ENCODE peak calls at places on chromosomes 16 and 17, in eight cellular contexts. L, W, X, P, V, S, B and M are unnamed samples. For H3K4me1, the result is how much of the 10 kb centered on the place peaks cover.

GRCh38 chr16:88798772-88799455 is 4.7 kb upstream of the CDT1 start:
- DNase-seq in S (no peak), V (no peak), L (no peak), P (no peak), W (no peak), X (no peak), B (no peak), M (no peak)

GRCh38 chr16:49416276-49416675 is 42.7 kb downstream of the C16orf78 start:
- DNase-seq in S (no peak), W (no peak), B (no peak), P (no peak), X (no peak), L (no peak), V (no peak), M (no peak)

GRCh38 chr17:33811006-33811760 is 443.9 kb upstream of the CCL2 start:
- DNase-seq in L (no peak), X (no peak), V (no peak), P (no peak), S (no peak), W (no peak), B (no peak), M (no peak)

GRCh38 chr17:182164-182751 is 808 bp upstream of the DOC2B start:
- DNase-seq in P (no peak), V (no peak), S (peak), X (no peak), L (no peak), W (no peak), B (no peak), M (no peak)

GRCh38 chr17:57085448-57086068 is 512 bp downstream of the AKAP1 start:
- DNase-seq in X (peak), V (peak), L (peak), P (no peak), S (peak), B (no peak), W (peak), M (peak)

GRCh38 chr16:22317001-22317530 is 19.9 kb downstream of the POLR3E start:
- DNase-seq in B (peak), V (no peak), S (no peak), L (no peak), X (no peak), W (no peak), P (no peak), M (peak)

GRCh38 chr16:52552643-52553042 is 5.7 kb upstream of the TOX3 start:
- DNase-seq in B (no peak), V (no peak), P (no peak), W (no peak), S (no peak), L (no peak), X (no peak), M (no peak)

GRCh38 chr17:77507116-77507885 is 366.5 kb downstream of the SEC14L1 start:
- DNase-seq in P (no peak), W (no peak), B (peak), X (peak), V (no peak), L (peak), S (no peak), M (no peak)

GRCh38 chr16:23754594-23755483 is at the start of gene CHP2:
- DNase-seq in S (no peak), L (no peak), V (no peak), X (peak), B (peak), P (no peak), W (peak), M (no peak)

GRCh38 chr17:15233022-15233805 is 31.9 kb downstream of the PMP22 start:
- DNase-seq in P (no peak), L (no peak), S (no peak), B (no peak), X (no peak), W (no peak), V (no peak), M (no peak)

GRCh38 chr16:48720266-48720665 is 110.3 kb upstream of the N4BP1 start:
- DNase-seq in X (peak), B (no peak), L (no peak), S (no peak), W (no peak), V (no peak), P (no peak), M (no peak)

GRCh38 chr16:35745821-35746248 is 2286.4 kb downstream of the TP53TG3F start:
- DNase-seq in S (no peak), P (no peak), W (no peak), L (no peak), X (no peak), V (no peak), B (peak), M (no peak)

GRCh38 chr16:476039-476438 is 50.6 kb downstream of the RAB11FIP3 start:
- DNase-seq in X (no peak), B (no peak), S (no peak), V (no peak), P (no peak), L (no peak), W (peak), M (no peak)

GRCh38 chr17:79621151-79621940 is 10.5 kb upstream of the RBFOX3 start:
- DNase-seq in W (no peak), P (no peak), S (no peak), L (peak), X (no peak), V (peak), B (no peak), M (no peak)

GRCh38 chr16:2523801-2524231 is 3.6 kb downstream of the AMDHD2 start:
- DNase-seq in X (no peak), V (no peak), B (no peak), W (peak), P (no peak), S (no peak), L (no peak), M (no peak)

GRCh38 chr16:68848786-68849185 is 5.5 kb downstream of the TANGO6 start:
- DNase-seq in P (no peak), S (no peak), L (no peak), V (no peak), X (no peak), W (no peak), B (no peak), M (no peak)

GRCh38 chr16:17105239-17105721 is 365.5 kb downstream of the XYLT1 start:
- DNase-seq in S (no peak), L (no peak), V (no peak), W (no peak), B (no peak), X (no peak), P (no peak), M (no peak)

GRCh38 chr17:50498021-50498874 is 10.0 kb upstream of the MYCBPAP start:
- DNase-seq in P (no peak), W (no peak), X (no peak), S (peak), L (no peak), V (no peak), B (no peak), M (no peak)

GRCh38 chr17:72618018-72618509 is 474.4 kb downstream of the SLC39A11 start:
- DNase-seq in X (peak), V (no peak), P (peak), W (peak), S (peak), L (no peak), B (no peak), M (peak)

GRCh38 chr17:59830007-59830630 is 62.6 kb downstream of the TUBD1 start:
- DNase-seq in B (no peak), L (no peak), X (no peak), P (no peak), S (no peak), V (no peak), W (peak), M (no peak)

GRCh38 chr16:2194852-2195315 is 1.5 kb downstream of the CASKIN1 start:
- DNase-seq in P (no peak), V (no peak), L (no peak), X (peak), B (peak), S (peak), W (peak), M (peak)

GRCh38 chr17:53662608-53663007 is 160.1 kb upstream of the KIF2B start:
- DNase-seq in V (no peak), S (no peak), B (no peak), L (no peak), X (no peak), W (no peak), P (no peak), M (no peak)

GRCh38 chr16:78170360-78170928 is 71.0 kb downstream of the WWOX start:
- DNase-seq in S (no peak), X (no peak), L (no peak), B (no peak), V (no peak), P (no peak), W (no peak), M (no peak)

GRCh38 chr16:86919531-86920305 is 341.4 kb downstream of the FOXL1 start:
- DNase-seq in B (no peak), S (no peak), P (no peak), L (no peak), W (no peak), X (no peak), V (no peak), M (no peak)

GRCh38 chr17:927611-928461 is 51.7 kb downstream of the NXN start:
- DNase-seq in X (no peak), S (peak), B (no peak), L (peak), P (peak), W (no peak), V (no peak), M (no peak)

GRCh38 chr17:8537734-8538133 is 92.8 kb downstream of the MYH10 start:
- DNase-seq in B (no peak), L (no peak), S (no peak), P (no peak), W (no peak), V (no peak), X (no peak), M (no peak)

GRCh38 chr16:12272264-12272663 is 295.7 kb downstream of the SNX29 start:
- DNase-seq in X (no peak), B (no peak), V (no peak), L (no peak), P (no peak), S (no peak), W (no peak), M (no peak)

GRCh38 chr17:17060001-17060929 is 18.0 kb downstream of the MPRIP start:
- DNase-seq in X (no peak), S (no peak), W (no peak), V (no peak), P (no peak), B (no peak), L (no peak), M (no peak)

GRCh38 chr17:47956818-47957590 is 679 bp downstream of the PRR15L start:
- DNase-seq in S (no peak), L (no peak), P (no peak), B (no peak), X (no peak), V (no peak), W (no peak), M (no peak)
- H3K4me1 ChIP-seq in S (under half), L (under half), P (under half), B (under half), X (under half), V (under half), W (under half), M (under half)

DNA sequence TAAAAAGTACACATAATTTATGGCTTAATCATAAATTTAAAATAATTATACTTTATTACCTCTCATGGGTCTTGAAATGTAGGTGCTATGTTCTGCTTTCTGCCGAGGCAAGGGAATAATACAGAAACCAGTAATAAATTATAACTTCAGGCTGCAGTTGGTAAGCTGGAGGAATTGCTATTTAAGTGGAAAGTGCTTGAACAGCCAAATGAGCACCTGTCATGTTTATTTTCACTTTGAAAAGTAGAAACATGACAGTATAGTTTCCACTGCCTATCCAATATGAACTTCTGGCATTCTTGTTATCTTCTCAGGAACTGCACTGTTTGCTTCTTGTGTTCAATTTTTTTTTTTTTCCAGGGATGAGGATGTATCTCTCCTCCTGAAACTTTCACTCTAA is 146.0 kb downstream of the FTO start:
- DNase-seq in L (no peak), X (no peak), B (no peak), P (no peak), V (no peak), S (no peak), W (no peak), M (no peak)
- H3K27ac ChIP-seq in L (no peak), X (no peak), B (no peak), P (no peak), V (no peak), S (no peak), W (no peak), M (no peak)

GRCh38 chr16:10153993-10154788 is 28.0 kb downstream of the GRIN2A start:
- DNase-seq in V (no peak), X (no peak), W (no peak), B (no peak), S (no peak), L (no peak), P (no peak), M (no peak)

GRCh38 chr16:10151718-10152117 is 30.5 kb downstream of the GRIN2A start:
- DNase-seq in L (no peak), V (no peak), S (no peak), W (no peak), B (no peak), P (no peak), X (no peak), M (no peak)

GRCh38 chr16:10150906-10151305 is 31.3 kb downstream of the GRIN2A start:
- DNase-seq in X (no peak), S (no peak), B (no peak), W (no peak), P (no peak), V (no peak), L (no peak), M (no peak)

DNA sequence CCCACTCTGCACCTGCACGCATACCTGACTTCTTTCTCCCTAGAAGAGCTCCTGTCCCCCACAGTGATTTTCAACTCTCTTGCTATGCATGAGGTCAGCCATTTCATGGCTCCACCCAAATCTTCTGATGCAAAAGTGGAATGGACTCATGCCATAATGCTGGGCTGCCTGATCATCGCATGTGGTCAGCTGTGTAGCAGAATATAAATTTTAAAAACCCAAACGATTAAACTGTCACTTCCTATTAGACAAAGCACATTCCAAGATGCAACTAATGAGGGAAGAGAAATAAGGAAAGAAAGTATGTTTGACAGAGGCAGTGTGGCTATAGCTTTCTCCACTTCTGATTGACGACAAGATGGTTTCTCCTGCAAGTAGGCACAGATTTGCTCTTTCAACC is 26.1 kb downstream of the GRIN2A start:
- DNase-seq in P (no peak), X (no peak), W (no peak), S (no peak), B (no peak), V (no peak), L (no peak), M (no peak)
- H3K4me1 ChIP-seq in P (under half), X (under half), W (under half), S (under half), B (under half), V (under half), L (under half), M (under half)

GRCh38 chr17:82434216-82434565 is 15.8 kb upstream of the OGFOD3 start:
- DNase-seq in W (no peak), L (no peak), P (no peak), X (no peak), S (no peak), V (no peak), B (peak), M (no peak)
- H3K27ac ChIP-seq in W (no peak), L (no peak), P (no peak), X (no peak), S (no peak), V (no peak), B (no peak), M (no peak)

GRCh38 chr17:40352044-40352778 is 12.3 kb downstream of the GJD3 start:
- DNase-seq in L (no peak), P (no peak), W (no peak), S (no peak), V (no peak), B (no peak), X (no peak), M (no peak)

GRCh38 chr17:40351185-40352043 is 13.1 kb downstream of the GJD3 start:
- DNase-seq in B (no peak), V (no peak), P (no peak), S (no peak), L (no peak), W (peak), X (no peak), M (no peak)

GRCh38 chr17:40354191-40355122 is 10.1 kb downstream of the GJD3 start:
- DNase-seq in X (no peak), P (no peak), B (no peak), V (no peak), S (no peak), W (peak), L (no peak), M (no peak)

GRCh38 chr17:40350410-40351184 is 13.9 kb downstream of the GJD3 start:
- DNase-seq in B (no peak), W (peak), S (no peak), V (no peak), X (peak), L (no peak), P (no peak), M (no peak)

GRCh38 chr17:40352779-40353394 is 11.7 kb downstream of the GJD3 start:
- DNase-seq in X (no peak), V (no peak), P (no peak), W (no peak), B (no peak), L (no peak), S (no peak), M (no peak)
- H3K4me1 ChIP-seq in X (under half), V (under half), P (under half), W (under half), B (under half), L (under half), S (half or more), M (under half)

DNA sequence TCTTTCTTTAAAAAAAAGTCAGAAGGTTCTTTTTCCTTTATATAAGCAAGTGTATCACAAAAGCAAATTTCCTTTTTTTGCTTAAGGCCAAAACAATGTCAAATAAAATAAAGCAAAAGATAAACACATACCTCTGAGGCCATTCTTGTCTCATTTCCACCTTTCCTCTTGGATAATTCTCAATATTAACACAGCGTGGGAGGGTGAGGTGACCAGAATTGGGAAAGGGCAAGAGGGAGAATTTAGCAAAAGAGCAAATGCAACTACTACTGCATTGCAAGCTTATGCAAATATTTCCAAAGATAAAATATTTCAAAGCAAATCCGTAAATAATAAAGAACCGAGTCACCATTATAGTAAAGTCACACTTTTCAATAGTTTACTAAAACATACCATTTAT is 153.4 kb upstream of the PSMD7 start:
- DNase-seq in W (no peak), V (no peak), B (no peak), S (no peak), L (no peak), P (no peak), X (no peak), M (no peak)
- H3K27ac ChIP-seq in W (no peak), V (no peak), B (no peak), S (no peak), L (no peak), P (no peak), X (no peak), M (no peak)